ENCODE peak calls at places on chromosomes 6 and 20, in nine cellular contexts. U is NCI-H460; I is SJSA1; G is nucleus accumbens; D is left cardiac atrium; A is T-helper 1 cell; W is effector memory CD4-positive, alpha-beta T cell; Z is substantia nigra; F is AG04450. C is an unnamed sample.

GRCh38 chr6:42193491-42193894 is 1.3 kb downstream of the GUCA1B start:
- DNase-seq in U (no peak), I (peak), G (no peak), D (no peak), A (no peak), W (no peak), Z (no peak), F (no peak), C (no peak)

GRCh38 chr6:108497883-108498282 is 62.8 kb upstream of the FOXO3 start:
- DNase-seq in U (peak), I (peak), G (no peak), D (no peak), A (no peak), W (no peak), Z (no peak), F (no peak), C (no peak)

GRCh38 chr6:154865291-154865690 is 129.8 kb upstream of the TIAM2 start:
- DNase-seq in U (no peak), I (no peak), G (no peak), D (no peak), A (no peak), W (no peak), Z (no peak), F (no peak), C (no peak)

GRCh38 chr20:43124261-43124660 is 65.4 kb downstream of the PTPRT start:
- DNase-seq in U (no peak), I (no peak), G (no peak), D (no peak), A (no peak), W (no peak), Z (no peak), F (no peak), C (no peak)

GRCh38 chr6:133407320-133408100 is 166.4 kb downstream of the EYA4 start:
- DNase-seq in U (no peak), I (no peak), G (no peak), D (no peak), A (no peak), W (no peak), Z (no peak), F (no peak), C (no peak)

GRCh38 chr20:61600061-61600460 is 348.0 kb downstream of the CDH4 start:
- DNase-seq in U (no peak), I (no peak), G (no peak), D (no peak), A (no peak), W (no peak), Z (no peak), F (no peak), C (no peak)

GRCh38 chr6:132236744-132237143 is 164.5 kb downstream of the MOXD1 start:
- DNase-seq in U (no peak), I (peak), G (no peak), D (no peak), A (no peak), W (no peak), Z (no peak), F (no peak), C (no peak)

GRCh38 chr20:48006036-48006833 is 221.0 kb upstream of the SULF2 start:
- DNase-seq in U (no peak), I (no peak), G (no peak), D (no peak), A (no peak), W (no peak), Z (no peak), F (no peak), C (no peak)

GRCh38 chr6:474454-475185 is 83.1 kb downstream of the IRF4 start:
- DNase-seq in U (no peak), I (peak), G (peak), D (no peak), A (peak), W (peak), Z (peak), F (no peak), C (peak)

GRCh38 chr6:25014375-25014774 is 78.6 kb upstream of the RIPOR2 start:
- DNase-seq in U (no peak), I (no peak), G (no peak), D (no peak), A (no peak), W (no peak), Z (no peak), F (no peak), C (no peak)

GRCh38 chr6:70537266-70537665 is 29.5 kb upstream of the SDHAF4 start:
- DNase-seq in U (no peak), I (no peak), G (no peak), D (no peak), A (no peak), W (no peak), Z (no peak), F (no peak), C (no peak)

GRCh38 chr6:72386324-72386723 is 235.5 kb upstream of the KCNQ5 start:
- DNase-seq in U (no peak), I (no peak), G (no peak), D (no peak), A (no peak), W (no peak), Z (no peak), F (no peak), C (no peak)

GRCh38 chr6:28742668-28743270 is 181.0 kb downstream of the TRIM27 start:
- DNase-seq in U (peak), I (peak), G (no peak), D (no peak), A (no peak), W (no peak), Z (no peak), F (no peak), C (no peak)

GRCh38 chr6:20978176-20978614 is 443.9 kb downstream of the CDKAL1 start:
- DNase-seq in U (no peak), I (no peak), G (no peak), D (no peak), A (no peak), W (no peak), Z (no peak), F (peak), C (no peak)

GRCh38 chr6:25250878-25251277 is 28.3 kb upstream of the CARMIL1 start:
- DNase-seq in U (no peak), I (no peak), G (no peak), D (no peak), A (no peak), W (no peak), Z (no peak), F (no peak), C (no peak)

GRCh38 chr6:158005626-158006180 is 24.0 kb downstream of the SYNJ2 start:
- DNase-seq in U (no peak), I (no peak), G (no peak), D (peak), A (no peak), W (no peak), Z (no peak), F (no peak), C (no peak)

GRCh38 chr20:40582531-40582930 is 106.5 kb downstream of the MAFB start:
- DNase-seq in U (no peak), I (no peak), G (no peak), D (no peak), A (no peak), W (no peak), Z (no peak), F (no peak), C (no peak)

GRCh38 chr6:31178143-31179041 is 7.9 kb upstream of the POU5F1 start:
- DNase-seq in U (no peak), I (peak), G (no peak), D (no peak), A (no peak), W (no peak), Z (no peak), F (no peak), C (no peak)

GRCh38 chr6:35596448-35597442 is 84.0 kb upstream of the TULP1 start:
- DNase-seq in U (no peak), I (peak), G (no peak), D (no peak), A (no peak), W (no peak), Z (no peak), F (peak), C (no peak)

GRCh38 chr20:25090492-25091429 is 8.8 kb upstream of the VSX1 start:
- DNase-seq in U (no peak), I (no peak), G (no peak), D (no peak), A (peak), W (peak), Z (no peak), F (no peak), C (peak)

GRCh38 chr20:23434521-23435313 is 4.8 kb upstream of the CSTL1 start:
- DNase-seq in U (no peak), I (no peak), G (no peak), D (no peak), A (no peak), W (no peak), Z (no peak), F (no peak), C (no peak)